ENCODE peak calls at places on chromosomes 11 and 22, in six cellular contexts. One of them, this sample, is unnamed.

GRCh38 chr11:113350646-113351045 is 36.3 kb downstream of the TTC12 start:
- DNase-seq in stimulated activated CD4-positive, alpha-beta T cell treated with anti-CD3 and anti-CD28 coated beads, TNF-alpha, amount 100 ng/mL, for 48 hours: no peak
- DNase-seq in left cardiac atrium: no peak
- DNase-seq in neuronal stem cell: no peak
- DNase-seq in ELR: no peak
- DNase-seq in GM23248: no peak
- DNase-seq in this sample: no peak

GRCh38 chr11:129639300-129639699 is 176.3 kb upstream of the TMEM45B start:
- DNase-seq in stimulated activated CD4-positive, alpha-beta T cell treated with anti-CD3 and anti-CD28 coated beads, TNF-alpha, amount 100 ng/mL, for 48 hours: no peak
- DNase-seq in left cardiac atrium: no peak
- DNase-seq in neuronal stem cell: no peak
- DNase-seq in ELR: peak
- DNase-seq in GM23248: peak
- DNase-seq in this sample: no peak

GRCh38 chr11:125956371-125956770 is 10.5 kb downstream of the VSIG10L2 start:
- DNase-seq in stimulated activated CD4-positive, alpha-beta T cell treated with anti-CD3 and anti-CD28 coated beads, TNF-alpha, amount 100 ng/mL, for 48 hours: no peak
- DNase-seq in left cardiac atrium: peak
- DNase-seq in neuronal stem cell: no peak
- DNase-seq in ELR: no peak
- DNase-seq in GM23248: peak
- DNase-seq in this sample: no peak

GRCh38 chr11:23789200-23789853 is 707.5 kb upstream of the LUZP2 start:
- DNase-seq in stimulated activated CD4-positive, alpha-beta T cell treated with anti-CD3 and anti-CD28 coated beads, TNF-alpha, amount 100 ng/mL, for 48 hours: no peak
- DNase-seq in left cardiac atrium: no peak
- DNase-seq in neuronal stem cell: no peak
- DNase-seq in ELR: no peak
- DNase-seq in GM23248: no peak
- DNase-seq in this sample: no peak

GRCh38 chr22:26276530-26277200 is 107.4 kb downstream of the SEZ6L start:
- DNase-seq in stimulated activated CD4-positive, alpha-beta T cell treated with anti-CD3 and anti-CD28 coated beads, TNF-alpha, amount 100 ng/mL, for 48 hours: no peak
- DNase-seq in left cardiac atrium: no peak
- DNase-seq in neuronal stem cell: no peak
- DNase-seq in ELR: no peak
- DNase-seq in GM23248: no peak
- DNase-seq in this sample: no peak

GRCh38 chr22:24703101-24703500 is 71.4 kb downstream of the PIWIL3 start:
- DNase-seq in stimulated activated CD4-positive, alpha-beta T cell treated with anti-CD3 and anti-CD28 coated beads, TNF-alpha, amount 100 ng/mL, for 48 hours: no peak
- DNase-seq in left cardiac atrium: peak
- DNase-seq in neuronal stem cell: no peak
- DNase-seq in ELR: peak
- DNase-seq in GM23248: peak
- DNase-seq in this sample: no peak

GRCh38 chr11:2517016-2517385 is 72.2 kb downstream of the KCNQ1 start:
- DNase-seq in stimulated activated CD4-positive, alpha-beta T cell treated with anti-CD3 and anti-CD28 coated beads, TNF-alpha, amount 100 ng/mL, for 48 hours: no peak
- DNase-seq in left cardiac atrium: peak
- DNase-seq in neuronal stem cell: no peak
- DNase-seq in ELR: no peak
- DNase-seq in GM23248: no peak
- DNase-seq in this sample: no peak

GRCh38 chr22:45911601-45912271 is 65.2 kb downstream of the WNT7B start:
- DNase-seq in stimulated activated CD4-positive, alpha-beta T cell treated with anti-CD3 and anti-CD28 coated beads, TNF-alpha, amount 100 ng/mL, for 48 hours: no peak
- DNase-seq in left cardiac atrium: peak
- DNase-seq in neuronal stem cell: no peak
- DNase-seq in ELR: no peak
- DNase-seq in GM23248: peak
- DNase-seq in this sample: peak

GRCh38 chr11:123268118-123268517 is 73.1 kb upstream of the CLMP start:
- DNase-seq in stimulated activated CD4-positive, alpha-beta T cell treated with anti-CD3 and anti-CD28 coated beads, TNF-alpha, amount 100 ng/mL, for 48 hours: no peak
- DNase-seq in left cardiac atrium: no peak
- DNase-seq in neuronal stem cell: no peak
- DNase-seq in ELR: no peak
- DNase-seq in GM23248: peak
- DNase-seq in this sample: no peak

GRCh38 chr11:31233425-31233824 is 136.1 kb downstream of the DCDC1 start:
- DNase-seq in stimulated activated CD4-positive, alpha-beta T cell treated with anti-CD3 and anti-CD28 coated beads, TNF-alpha, amount 100 ng/mL, for 48 hours: no peak
- DNase-seq in left cardiac atrium: no peak
- DNase-seq in neuronal stem cell: no peak
- DNase-seq in ELR: peak
- DNase-seq in GM23248: peak
- DNase-seq in this sample: no peak

GRCh38 chr11:115676206-115676605 is 172.0 kb upstream of the CADM1 start:
- DNase-seq in stimulated activated CD4-positive, alpha-beta T cell treated with anti-CD3 and anti-CD28 coated beads, TNF-alpha, amount 100 ng/mL, for 48 hours: no peak
- DNase-seq in left cardiac atrium: no peak
- DNase-seq in neuronal stem cell: no peak
- DNase-seq in ELR: no peak
- DNase-seq in GM23248: no peak
- DNase-seq in this sample: no peak

GRCh38 chr11:45833761-45834160 is 13.5 kb upstream of the CRY2 start:
- DNase-seq in stimulated activated CD4-positive, alpha-beta T cell treated with anti-CD3 and anti-CD28 coated beads, TNF-alpha, amount 100 ng/mL, for 48 hours: no peak
- DNase-seq in left cardiac atrium: no peak
- DNase-seq in neuronal stem cell: no peak
- DNase-seq in ELR: no peak
- DNase-seq in GM23248: no peak
- DNase-seq in this sample: no peak

GRCh38 chr11:2091786-2092463 is 47.3 kb downstream of the IGF2 start:
- DNase-seq in stimulated activated CD4-positive, alpha-beta T cell treated with anti-CD3 and anti-CD28 coated beads, TNF-alpha, amount 100 ng/mL, for 48 hours: no peak
- DNase-seq in left cardiac atrium: no peak
- DNase-seq in neuronal stem cell: no peak
- DNase-seq in ELR: no peak
- DNase-seq in GM23248: no peak
- DNase-seq in this sample: no peak

GRCh38 chr11:59551651-59552521 is 40.5 kb downstream of the OR4D9 start:
- DNase-seq in stimulated activated CD4-positive, alpha-beta T cell treated with anti-CD3 and anti-CD28 coated beads, TNF-alpha, amount 100 ng/mL, for 48 hours: no peak
- DNase-seq in left cardiac atrium: no peak
- DNase-seq in neuronal stem cell: peak
- DNase-seq in ELR: peak
- DNase-seq in GM23248: peak
- DNase-seq in this sample: peak

GRCh38 chr22:26398741-26399153 is 30.3 kb upstream of the ASPHD2 start:
- DNase-seq in stimulated activated CD4-positive, alpha-beta T cell treated with anti-CD3 and anti-CD28 coated beads, TNF-alpha, amount 100 ng/mL, for 48 hours: peak
- DNase-seq in left cardiac atrium: peak
- DNase-seq in neuronal stem cell: peak
- DNase-seq in ELR: peak
- DNase-seq in GM23248: peak
- DNase-seq in this sample: peak

GRCh38 chr11:33857924-33858323 is 34.0 kb downstream of the LMO2 start:
- DNase-seq in stimulated activated CD4-positive, alpha-beta T cell treated with anti-CD3 and anti-CD28 coated beads, TNF-alpha, amount 100 ng/mL, for 48 hours: peak
- DNase-seq in left cardiac atrium: peak
- DNase-seq in neuronal stem cell: peak
- DNase-seq in ELR: peak
- DNase-seq in GM23248: peak
- DNase-seq in this sample: peak

GRCh38 chr22:38733329-38734202 is 22.2 kb downstream of the SUN2 start:
- DNase-seq in stimulated activated CD4-positive, alpha-beta T cell treated with anti-CD3 and anti-CD28 coated beads, TNF-alpha, amount 100 ng/mL, for 48 hours: no peak
- DNase-seq in left cardiac atrium: peak
- DNase-seq in neuronal stem cell: no peak
- DNase-seq in ELR: peak
- DNase-seq in GM23248: peak
- DNase-seq in this sample: peak

GRCh38 chr11:2691991-2692841 is 7.6 kb downstream of the KCNQ1OT1 start:
- DNase-seq in stimulated activated CD4-positive, alpha-beta T cell treated with anti-CD3 and anti-CD28 coated beads, TNF-alpha, amount 100 ng/mL, for 48 hours: no peak
- DNase-seq in left cardiac atrium: no peak
- DNase-seq in neuronal stem cell: no peak
- DNase-seq in ELR: peak
- DNase-seq in GM23248: no peak
- DNase-seq in this sample: no peak

GRCh38 chr11:27408231-27408630 is 45.2 kb upstream of the CCDC34 start:
- DNase-seq in stimulated activated CD4-positive, alpha-beta T cell treated with anti-CD3 and anti-CD28 coated beads, TNF-alpha, amount 100 ng/mL, for 48 hours: no peak
- DNase-seq in left cardiac atrium: no peak
- DNase-seq in neuronal stem cell: no peak
- DNase-seq in ELR: no peak
- DNase-seq in GM23248: peak
- DNase-seq in this sample: no peak

GRCh38 chr11:70900540-70900939 is 351.8 kb downstream of the SHANK2 start:
- DNase-seq in stimulated activated CD4-positive, alpha-beta T cell treated with anti-CD3 and anti-CD28 coated beads, TNF-alpha, amount 100 ng/mL, for 48 hours: no peak
- DNase-seq in left cardiac atrium: no peak
- DNase-seq in neuronal stem cell: no peak
- DNase-seq in ELR: no peak
- DNase-seq in GM23248: no peak
- DNase-seq in this sample: no peak

GRCh38 chr11:48107188-48107704 is 109.4 kb upstream of the OR4B1 start:
- DNase-seq in stimulated activated CD4-positive, alpha-beta T cell treated with anti-CD3 and anti-CD28 coated beads, TNF-alpha, amount 100 ng/mL, for 48 hours: peak
- DNase-seq in left cardiac atrium: no peak
- DNase-seq in neuronal stem cell: no peak
- DNase-seq in ELR: peak
- DNase-seq in GM23248: peak
- DNase-seq in this sample: no peak

GRCh38 chr11:115684135-115684534 is 179.9 kb upstream of the CADM1 start:
- DNase-seq in stimulated activated CD4-positive, alpha-beta T cell treated with anti-CD3 and anti-CD28 coated beads, TNF-alpha, amount 100 ng/mL, for 48 hours: no peak
- DNase-seq in left cardiac atrium: no peak
- DNase-seq in neuronal stem cell: no peak
- DNase-seq in ELR: no peak
- DNase-seq in GM23248: no peak
- DNase-seq in this sample: no peak

This sample was measured in tibial nerve.